ENCODE peak calls at places on chromosomes 7 and 10, in five cellular contexts. B, M, D, E and H are unnamed samples.

GRCh38 chr10:120641695-120642094 is 184.7 kb downstream of the PLPP4 start:
- DNase-seq in M (no peak), B (no peak), D (no peak), E (peak), H (no peak)

GRCh38 chr7:71752171-71752935 is 620.4 kb downstream of the GALNT17 start:
- DNase-seq in M (peak), E (peak), B (no peak), D (peak), H (peak)

GRCh38 chr10:100742067-100742771 is 3.2 kb upstream of the PAX2 start:
- DNase-seq in B (no peak), D (no peak), E (no peak), M (no peak), H (no peak)

GRCh38 chr7:91351374-91351773 is 87.1 kb downstream of the FZD1 start:
- DNase-seq in D (no peak), B (no peak), E (no peak), M (no peak), H (peak)

GRCh38 chr7:142703655-142704310 is 45.5 kb upstream of the PRSS1 start:
- DNase-seq in D (no peak), E (no peak), M (no peak), B (no peak), H (no peak)

GRCh38 chr7:139095194-139095659 is 14.3 kb downstream of the ZC3HAV1 start:
- DNase-seq in B (no peak), D (no peak), E (no peak), M (no peak), H (no peak)

GRCh38 chr10:88270061-88270808 is 312.9 kb downstream of the RNLS start:
- DNase-seq in D (no peak), E (no peak), M (no peak), B (no peak), H (no peak)

GRCh38 chr7:21167942-21168341 is 259.9 kb upstream of the SP4 start:
- DNase-seq in B (no peak), D (no peak), E (no peak), M (no peak), H (no peak)

GRCh38 chr10:44376504-44377099 is 8.3 kb downstream of the CXCL12 start:
- DNase-seq in D (no peak), E (no peak), M (no peak), B (no peak), H (no peak)

GRCh38 chr10:13716161-13717071 is 129.7 kb downstream of the PRPF18 start:
- DNase-seq in E (peak), D (no peak), B (no peak), M (no peak), H (peak)

GRCh38 chr7:67364441-67365017 is 367.9 kb downstream of the TYW1 start:
- DNase-seq in M (no peak), B (no peak), E (no peak), D (no peak), H (no peak)

GRCh38 chr7:11343136-11343535 is 369.5 kb downstream of the PHF14 start:
- DNase-seq in B (no peak), M (no peak), E (no peak), D (no peak), H (no peak)

GRCh38 chr7:35727571-35727970 is 32.6 kb upstream of the HERPUD2 start:
- DNase-seq in B (no peak), E (peak), M (peak), D (no peak), H (no peak)

GRCh38 chr10:122207596-122207995 is 63.5 kb upstream of the BTBD16 start:
- DNase-seq in E (peak), D (no peak), M (no peak), B (no peak), H (peak)

GRCh38 chr10:72796538-72796937 is 97.0 kb upstream of the OIT3 start:
- DNase-seq in B (no peak), M (no peak), D (no peak), E (no peak), H (no peak)

GRCh38 chr7:70585071-70585470 is 546.9 kb upstream of the GALNT17 start:
- DNase-seq in M (no peak), E (no peak), D (no peak), B (no peak), H (no peak)

GRCh38 chr7:141053626-141054025 is 20.2 kb upstream of the TMEM178B start:
- DNase-seq in D (no peak), B (no peak), M (peak), E (no peak), H (no peak)

GRCh38 chr10:131574707-131575430 is 263.3 kb upstream of the TCERG1L start:
- DNase-seq in B (no peak), E (no peak), D (peak), M (no peak), H (no peak)

GRCh38 chr7:107779647-107780099 is 23.4 kb downstream of the SLC26A3 start:
- DNase-seq in M (no peak), E (peak), D (no peak), B (no peak), H (no peak)